ENCODE peak calls at places on chromosomes 5 and 9, in eight cellular contexts. I is neural progenitor cell, X is GM23338, D is endothelial cell of umbilical vein, P is OCI-LY7, A is SK-N-SH, T is fibroblast of lung, R is HCT116. K is an unnamed sample. For H3K79me2 and H4K20me1, the result is how much of the 10 kb centered on the place peaks cover.

GRCh38 chr5:126263567-126264173 is 159.5 kb upstream of the GRAMD2B start:
- DNase-seq in I (peak), X (no peak), D (no peak), P (no peak), A (peak), T (no peak), R (no peak), K (no peak)

GRCh38 chr5:151141535-151141934 is 16.0 kb downstream of the ANXA6 start:
- DNase-seq in I (peak), X (peak), D (no peak), P (peak), A (no peak), T (peak), R (no peak), K (peak)

GRCh38 chr5:118366429-118366828 is 621.9 kb downstream of the DTWD2 start:
- DNase-seq in I (no peak), X (no peak), D (no peak), P (no peak), A (no peak), T (no peak), R (no peak), K (no peak)

GRCh38 chr5:6633469-6634326 is 458 bp downstream of the SRD5A1 start:
- DNase-seq in I (peak), X (peak), D (no peak), P (no peak), A (peak), T (no peak), R (no peak), K (peak)

GRCh38 chr5:66358741-66359140 is 214.6 kb downstream of the SREK1 start:
- DNase-seq in I (no peak), X (no peak), D (no peak), P (no peak), A (no peak), T (no peak), R (no peak), K (no peak)

GRCh38 chr9:126623667-126624452 is 10.1 kb downstream of the LMX1B start:
- DNase-seq in I (peak), X (peak), D (no peak), P (no peak), A (no peak), T (no peak), R (no peak), K (no peak)

GRCh38 chr9:95750725-95751644 is 124.5 kb upstream of the ERCC6L2 start:
- DNase-seq in I (no peak), X (peak), D (no peak), P (no peak), A (no peak), T (no peak), R (no peak), K (no peak)

GRCh38 chr9:95552814-95553546 is 36.2 kb upstream of the PTCH1 start:
- DNase-seq in I (peak), X (peak), D (peak), P (no peak), A (no peak), T (no peak), R (no peak), K (no peak)

GRCh38 chr5:73591698-73592501 is 26.4 kb downstream of the UTP15 start:
- DNase-seq in I (no peak), X (no peak), D (peak), P (no peak), A (peak), T (peak), R (no peak), K (no peak)

GRCh38 chr9:88052446-88052845 is 78.1 kb upstream of the CDK20 start:
- DNase-seq in I (no peak), X (no peak), D (no peak), P (no peak), A (no peak), T (peak), R (no peak), K (no peak)

DNA sequence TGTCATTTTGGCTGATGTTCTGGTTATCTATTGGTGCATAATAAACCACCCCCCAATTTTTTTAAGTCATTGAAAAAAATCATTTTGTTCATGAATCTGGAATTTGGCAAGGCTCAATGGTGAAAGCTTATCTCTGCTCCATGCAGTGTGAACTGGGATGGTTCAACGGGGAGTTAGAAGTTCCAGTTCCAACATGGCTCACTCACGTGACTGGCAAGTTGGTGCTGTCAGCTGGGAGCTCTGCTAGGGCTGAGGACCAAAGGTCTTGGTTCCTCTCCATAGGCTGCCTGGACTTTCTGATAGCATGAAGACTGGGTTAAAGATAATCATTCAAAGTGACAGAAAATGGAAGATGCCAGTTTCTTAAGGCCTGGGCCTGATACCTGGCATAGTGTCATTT is 3.1 kb upstream of the SPATA24 start:
- DNase-seq in I (no peak), X (no peak), D (no peak), P (no peak), A (no peak), T (no peak), R (no peak), K (no peak)
- H3K4me3 ChIP-seq in I (no peak), X (no peak), D (no peak), P (peak), A (no peak), T (no peak), R (no peak), K (no peak)

DNA sequence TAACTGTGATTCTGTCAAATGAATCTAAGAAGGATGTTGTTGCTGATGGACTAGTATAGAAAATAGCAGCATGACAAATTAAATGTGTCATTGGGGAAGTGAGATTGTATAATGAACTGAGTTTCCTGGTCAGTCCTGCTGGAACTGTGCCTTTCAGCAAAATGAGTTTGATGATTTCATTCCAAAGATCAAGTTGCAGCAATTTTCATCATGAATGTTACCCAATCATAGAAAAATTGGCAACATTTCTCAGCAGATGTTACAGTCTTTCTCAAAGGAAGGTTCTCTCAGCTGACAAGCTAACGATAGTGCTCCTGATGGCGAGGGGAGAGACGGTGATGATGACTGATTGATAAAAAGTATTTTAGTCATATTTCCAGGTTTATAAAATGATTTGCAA is 10.7 kb downstream of the PCDHAC2 start:
- DNase-seq in I (no peak), X (no peak), D (peak), P (no peak), A (no peak), T (no peak), R (no peak), K (no peak)
- H3K79me2 ChIP-seq in I (under half), X (under half), D (under half), P (under half), A (under half), T (under half), R (under half), K (under half)

DNA sequence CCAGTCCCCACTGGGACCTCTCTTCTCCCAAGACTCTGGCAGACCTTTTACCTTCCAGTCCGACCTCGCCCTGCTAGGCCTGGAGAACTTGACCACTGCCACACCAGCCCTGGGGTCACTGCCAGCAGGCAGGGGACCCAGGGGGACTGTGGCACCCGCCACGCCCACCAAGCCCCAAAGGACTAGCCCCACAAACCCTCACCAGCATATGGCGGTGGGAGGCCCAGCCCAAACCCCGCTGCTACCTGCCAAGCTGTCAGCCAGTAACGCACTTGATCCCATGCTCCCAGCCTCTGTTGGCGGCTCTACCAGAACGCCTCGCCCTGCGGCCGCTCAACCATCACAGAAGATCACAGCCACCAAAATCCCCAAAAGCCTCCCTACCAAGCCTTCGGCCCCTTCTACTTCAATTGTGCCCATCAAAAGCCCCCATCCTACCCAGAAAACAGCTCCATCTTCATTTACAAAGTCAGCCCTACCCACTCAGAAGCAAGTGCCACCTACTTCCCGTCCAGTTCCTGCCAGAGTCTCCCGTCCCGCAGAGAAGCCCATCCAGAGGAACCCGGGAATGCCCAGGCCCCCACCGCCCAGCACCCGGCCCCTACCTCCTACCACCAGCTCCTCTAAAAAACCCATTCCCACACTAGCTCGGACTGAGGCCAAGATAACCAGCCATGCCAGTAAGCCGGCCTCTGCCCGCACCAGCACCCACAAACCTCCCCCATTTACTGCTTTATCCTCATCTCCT is 13.1 kb downstream of the COL27A1 start:
- DNase-seq in I (no peak), X (no peak), D (no peak), P (no peak), A (no peak), T (no peak), R (no peak), K (no peak)
- H4K20me1 ChIP-seq in I (under half), X (under half), D (under half), P (under half), A (under half), T (under half), R (under half), K (under half)

GRCh38 chr9:113976915-113977314 is 100.8 kb downstream of the ZNF618 start:
- DNase-seq in I (no peak), X (no peak), D (no peak), P (no peak), A (no peak), T (no peak), R (no peak), K (no peak)
- H3K4me3 ChIP-seq in I (no peak), X (no peak), D (no peak), P (no peak), A (no peak), T (no peak), R (no peak), K (no peak)

GRCh38 chr5:96943829-96944228 is 7.9 kb downstream of the LNPEP start:
- DNase-seq in I (no peak), X (no peak), D (no peak), P (no peak), A (no peak), T (peak), R (no peak), K (no peak)

GRCh38 chr5:96942078-96942477 is 6.2 kb downstream of the LNPEP start:
- DNase-seq in I (no peak), X (no peak), D (no peak), P (no peak), A (no peak), T (peak), R (no peak), K (no peak)

GRCh38 chr5:96941140-96941539 is 5.3 kb downstream of the LNPEP start:
- DNase-seq in I (no peak), X (no peak), D (no peak), P (no peak), A (no peak), T (no peak), R (no peak), K (no peak)

GRCh38 chr5:96940586-96940985 is 4.7 kb downstream of the LNPEP start:
- DNase-seq in I (no peak), X (no peak), D (no peak), P (no peak), A (no peak), T (peak), R (no peak), K (no peak)

DNA sequence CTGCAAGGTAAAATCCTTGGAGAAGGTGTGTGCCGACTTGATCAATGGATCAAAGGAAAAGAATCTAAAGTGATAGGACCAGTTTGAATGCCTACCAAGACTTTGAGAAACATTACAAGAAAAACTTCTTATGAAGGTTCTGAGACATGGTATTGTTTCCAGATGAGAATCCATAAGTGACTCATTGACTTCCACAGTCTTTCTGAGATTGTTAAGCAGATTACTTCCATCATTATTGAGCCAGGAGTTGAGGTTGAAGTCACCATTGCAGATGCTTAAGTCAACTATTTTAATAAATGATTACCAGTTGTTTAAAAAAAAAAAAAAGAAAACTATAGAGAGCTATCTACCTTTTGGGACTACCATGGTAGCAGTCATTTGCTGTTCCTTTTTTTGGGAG is 7.0 kb downstream of the LNPEP start:
- DNase-seq in I (no peak), X (no peak), D (no peak), P (no peak), A (no peak), T (peak), R (no peak), K (no peak)
- H3K79me2 ChIP-seq in I (under half), X (under half), D (under half), P (half or more), A (half or more), T (under half), R (under half), K (half or more)